ENCODE peak calls at places on chromosomes 7 and 10, in four cellular contexts. One of them, this sample, is unnamed.
A peak's percentile ranks its signal among the peaks of the same experiment; 100 is the strongest.

GRCh38 chr7:131372554-131372953 is 44.9 kb downstream of the MKLN1 start:
- DNase-seq in GM12878: no peak
- DNase-seq in GM23338: peak; percentile 39
- DNase-seq in vagina: no peak
- DNase-seq in this sample: no peak

GRCh38 chr10:50514995-50515394 is 108.8 kb downstream of the SGMS1 start:
- DNase-seq in GM12878: no peak
- DNase-seq in vagina: no peak
- DNase-seq in GM23338: no peak
- DNase-seq in this sample: no peak

GRCh38 chr7:98681496-98681895 is 64.4 kb downstream of the NPTX2 start:
- DNase-seq in vagina: no peak
- DNase-seq in GM23338: no peak
- DNase-seq in GM12878: no peak
- DNase-seq in this sample: no peak

GRCh38 chr7:26369519-26370385 is 78.1 kb downstream of the SNX10 start:
- DNase-seq in GM12878: no peak
- DNase-seq in vagina: no peak
- DNase-seq in GM23338: peak; percentile 70
- DNase-seq in this sample: no peak

GRCh38 chr10:67171970-67172369 is 246.1 kb downstream of the LRRTM3 start:
- DNase-seq in vagina: no peak
- DNase-seq in GM12878: no peak
- DNase-seq in GM23338: no peak
- DNase-seq in this sample: no peak

GRCh38 chr7:130884437-130885417 is 150.7 kb upstream of the KLF14 start:
- DNase-seq in GM12878: no peak
- DNase-seq in vagina: no peak
- DNase-seq in GM23338: no peak
- DNase-seq in this sample: no peak

GRCh38 chr10:113648478-113648877 is 15.4 kb downstream of the NRAP start:
- DNase-seq in GM23338: no peak
- DNase-seq in vagina: no peak
- DNase-seq in GM12878: no peak
- DNase-seq in this sample: no peak

GRCh38 chr10:42988517-42989395 is 88.1 kb upstream of the RET start:
- DNase-seq in GM12878: no peak
- DNase-seq in vagina: no peak
- DNase-seq in GM23338: no peak
- DNase-seq in this sample: peak; percentile 35

GRCh38 chr7:70597071-70597470 is 534.9 kb upstream of the GALNT17 start:
- DNase-seq in vagina: no peak
- DNase-seq in GM12878: no peak
- DNase-seq in GM23338: no peak
- DNase-seq in this sample: no peak

GRCh38 chr10:94199565-94199964 is 163.2 kb downstream of the NOC3L start:
- DNase-seq in GM23338: no peak
- DNase-seq in GM12878: no peak
- DNase-seq in vagina: no peak
- DNase-seq in this sample: no peak

GRCh38 chr10:77291596-77292505 is 345.8 kb downstream of the KCNMA1 start:
- DNase-seq in vagina: no peak
- DNase-seq in GM23338: no peak
- DNase-seq in GM12878: no peak
- DNase-seq in this sample: no peak

GRCh38 chr7:3787717-3788311 is 486.8 kb downstream of the SDK1 start:
- DNase-seq in GM12878: no peak
- DNase-seq in GM23338: no peak
- DNase-seq in vagina: no peak
- DNase-seq in this sample: no peak

GRCh38 chr7:292826-293225 is 2.9 kb downstream of the FOXL3 start:
- DNase-seq in GM12878: no peak
- DNase-seq in vagina: no peak
- DNase-seq in GM23338: no peak
- DNase-seq in this sample: no peak

GRCh38 chr10:99387071-99387470 is 43.4 kb downstream of the GOT1 start:
- DNase-seq in GM12878: no peak
- DNase-seq in vagina: no peak
- DNase-seq in GM23338: no peak
- DNase-seq in this sample: no peak

GRCh38 chr7:48250441-48250951 is 79.2 kb downstream of the ABCA13 start:
- DNase-seq in GM23338: peak; percentile 5
- DNase-seq in GM12878: no peak
- DNase-seq in vagina: no peak
- DNase-seq in this sample: no peak

GRCh38 chr10:31484407-31485135 is 165.6 kb downstream of the ZEB1 start:
- DNase-seq in vagina: no peak
- DNase-seq in GM23338: no peak
- DNase-seq in GM12878: no peak
- DNase-seq in this sample: no peak

GRCh38 chr7:105493928-105494325 is 28.1 kb downstream of the PUS7 start:
- DNase-seq in GM12878: no peak
- DNase-seq in GM23338: no peak
- DNase-seq in vagina: no peak
- DNase-seq in this sample: peak; percentile 54

GRCh38 chr7:144037414-144038096 is 11.2 kb upstream of the OR2A5 start:
- DNase-seq in GM12878: no peak
- DNase-seq in GM23338: no peak
- DNase-seq in vagina: no peak
- DNase-seq in this sample: no peak

GRCh38 chr10:5566606-5567005 is 41.8 kb downstream of the CALML3 start:
- DNase-seq in GM12878: no peak
- DNase-seq in vagina: no peak
- DNase-seq in GM23338: no peak
- DNase-seq in this sample: peak; percentile 31

GRCh38 chr10:47183726-47184084 is 116.3 kb upstream of the GDF10 start:
- DNase-seq in GM23338: no peak
- DNase-seq in GM12878: no peak
- DNase-seq in vagina: no peak
- DNase-seq in this sample: no peak

GRCh38 chr10:33233191-33233590 is 101.3 kb downstream of the NRP1 start:
- DNase-seq in GM12878: no peak
- DNase-seq in vagina: no peak
- DNase-seq in GM23338: no peak
- DNase-seq in this sample: no peak

GRCh38 chr7:150944066-150945042 is 33.8 kb downstream of the KCNH2 start:
- DNase-seq in GM12878: no peak
- DNase-seq in GM23338: no peak
- DNase-seq in vagina: no peak
- DNase-seq in this sample: peak; percentile 44

GRCh38 chr10:91043173-91043910 is 122.5 kb upstream of the ANKRD1 start:
- DNase-seq in GM12878: peak; percentile 3
- DNase-seq in vagina: no peak
- DNase-seq in GM23338: peak; percentile 56
- DNase-seq in this sample: no peak

GRCh38 chr7:113804475-113805130 is 114.2 kb downstream of the PPP1R3A start:
- DNase-seq in vagina: no peak
- DNase-seq in GM12878: no peak
- DNase-seq in GM23338: no peak
- DNase-seq in this sample: no peak

GRCh38 chr10:59175538-59176240 is 754 bp upstream of the PHYHIPL start:
- DNase-seq in GM23338: peak; percentile 27
- DNase-seq in GM12878: no peak
- DNase-seq in vagina: no peak
- DNase-seq in this sample: no peak

GRCh38 chr10:128173383-128173782 is 47.2 kb upstream of the MKI67 start:
- DNase-seq in GM23338: no peak
- DNase-seq in vagina: no peak
- DNase-seq in GM12878: no peak
- DNase-seq in this sample: no peak

GRCh38 chr7:27210441-27211083 is 10.7 kb upstream of the HOXA13 start:
- DNase-seq in GM23338: peak; percentile 92
- DNase-seq in vagina: peak; percentile 64
- DNase-seq in GM12878: no peak
- DNase-seq in this sample: no peak

GRCh38 chr10:122044045-122044661 is 55.2 kb downstream of the TACC2 start:
- DNase-seq in GM12878: no peak
- DNase-seq in GM23338: peak; percentile 43
- DNase-seq in vagina: no peak
- DNase-seq in this sample: no peak

GRCh38 chr10:110460111-110460809 is 37.4 kb upstream of the DUSP5 start:
- DNase-seq in GM12878: no peak
- DNase-seq in vagina: no peak
- DNase-seq in GM23338: no peak
- DNase-seq in this sample: peak; percentile 60

DNA sequence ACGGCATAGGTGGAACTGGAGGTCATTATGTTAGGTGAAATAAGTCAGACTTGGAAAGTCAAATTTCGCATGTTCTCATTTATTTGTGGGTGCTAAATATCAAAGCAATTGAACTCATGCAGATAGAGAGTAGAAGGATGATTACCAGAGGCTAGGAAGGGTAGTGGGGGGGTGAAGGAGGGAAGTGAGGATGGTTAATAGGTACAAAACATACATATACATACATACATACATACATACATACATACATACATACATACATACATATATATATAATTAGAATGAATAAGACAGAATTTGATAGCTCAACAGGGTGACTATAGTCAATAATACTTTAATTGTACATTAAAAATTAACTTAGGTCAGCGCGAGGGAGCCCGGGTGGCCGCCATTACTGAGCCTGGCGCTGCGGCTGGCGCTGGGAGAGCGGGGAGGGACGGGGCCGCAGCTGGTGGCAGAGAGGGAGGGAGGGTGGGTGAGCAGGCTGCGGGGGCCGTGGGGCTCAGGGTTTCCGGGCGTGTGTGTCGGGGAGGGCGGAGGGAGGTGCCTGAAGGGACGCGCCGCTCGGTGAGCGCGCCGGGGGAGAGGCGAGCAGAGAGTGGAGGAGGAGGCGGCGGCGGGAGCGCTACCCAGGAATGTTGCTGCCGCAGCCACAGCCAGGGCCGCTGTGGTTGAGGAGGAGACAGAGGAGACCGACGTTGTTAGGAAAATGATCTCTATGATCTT is 85.8 kb upstream of the EGFR start:
- DNase-seq in GM12878: no peak
- DNase-seq in vagina: no peak
- DNase-seq in GM23338: peak; percentile 81
- DNase-seq in this sample: peak; percentile 42
- TF ChIP-seq POLR2AphosphoS5 in GM12878: no peak
- TF ChIP-seq POLR2AphosphoS5 in vagina: no peak
- TF ChIP-seq POLR2AphosphoS5 in GM23338: peak; percentile 27
- TF ChIP-seq POLR2AphosphoS5 in this sample: no peak

DNA sequence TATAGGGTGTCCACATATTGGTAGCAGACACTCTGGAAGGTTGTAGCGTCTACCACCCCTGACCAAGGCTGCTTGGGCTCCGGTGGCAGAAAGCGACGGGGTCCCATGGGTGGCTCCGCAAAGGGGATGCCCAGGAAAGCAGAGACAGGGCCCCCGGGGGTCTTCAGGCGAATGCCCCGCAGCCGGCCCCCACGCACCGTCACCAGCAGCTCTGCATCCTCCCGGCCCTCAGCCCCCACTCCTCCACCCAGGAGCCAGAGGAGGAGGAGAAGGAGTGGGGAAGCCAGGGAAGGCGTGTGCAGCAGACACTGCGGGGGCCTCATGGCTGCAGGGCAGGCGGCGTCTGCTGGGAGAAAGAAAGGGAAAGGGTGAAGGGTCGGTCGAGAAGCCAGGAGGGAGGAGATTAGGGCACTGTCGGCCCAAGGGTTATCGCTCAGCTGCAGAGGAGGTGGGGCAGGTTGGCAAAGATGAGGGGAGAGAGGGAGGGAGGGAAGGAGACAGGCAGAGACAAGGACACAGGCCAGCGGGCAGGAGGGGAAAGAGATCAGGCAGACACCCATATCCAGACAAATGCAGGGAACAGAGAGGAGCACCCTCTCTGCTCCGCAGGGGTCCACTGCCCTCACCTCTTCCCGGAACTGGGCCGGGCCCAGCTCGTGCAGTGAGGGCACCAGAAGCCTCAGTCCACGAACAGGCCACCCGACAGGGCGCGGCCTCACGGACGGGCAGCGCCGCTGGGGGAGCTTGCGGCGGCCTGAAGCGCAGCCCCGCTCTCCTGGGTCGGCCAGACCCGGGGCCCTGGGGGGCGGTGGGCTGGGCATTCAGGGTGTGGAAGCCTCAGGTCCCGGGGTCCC is 1.6 kb downstream of the ACHE start:
- DNase-seq in GM23338: peak; percentile 34
- DNase-seq in vagina: no peak
- DNase-seq in GM12878: no peak
- DNase-seq in this sample: no peak
- H3K4me1 ChIP-seq in GM23338: peaks cover 8% of the 10 kb centered on the region
- H3K4me1 ChIP-seq in vagina: peaks cover 39% of the 10 kb centered on the region
- H3K4me1 ChIP-seq in GM12878: peaks cover 20% of the 10 kb centered on the region
- H3K4me1 ChIP-seq in this sample: peaks cover 7% of the 10 kb centered on the region

GRCh38 chr10:51706225-51706624 is 6.8 kb upstream of the CSTF2T start:
- DNase-seq in GM23338: no peak
- DNase-seq in vagina: no peak
- DNase-seq in GM12878: no peak
- DNase-seq in this sample: peak; percentile 68
- H3K4me3 ChIP-seq in GM23338: no peak overlapping the region
- H3K4me3 ChIP-seq in vagina: no peak overlapping the region
- H3K4me3 ChIP-seq in GM12878: no peak overlapping the region
- H3K4me3 ChIP-seq in this sample: no peak overlapping the region

GRCh38 chr10:102452672-102453340 is 1.5 kb upstream of the C10orf95 start:
- DNase-seq in vagina: no peak
- DNase-seq in GM23338: no peak
- DNase-seq in GM12878: no peak
- DNase-seq in this sample: no peak

GRCh38 chr10:102450124-102450373 is 1.3 kb downstream of the C10orf95 start:
- DNase-seq in GM23338: no peak
- DNase-seq in GM12878: no peak
- DNase-seq in vagina: no peak
- DNase-seq in this sample: no peak

GRCh38 chr10:102450374-102451104 is 804 bp downstream of the C10orf95 start:
- DNase-seq in GM23338: peak; percentile 89
- DNase-seq in GM12878: peak; percentile 56
- DNase-seq in vagina: no peak
- DNase-seq in this sample: peak; percentile 64

GRCh38 chr10:102449321-102450123 is 1.8 kb downstream of the C10orf95 start:
- DNase-seq in GM12878: peak; percentile 55
- DNase-seq in vagina: no peak
- DNase-seq in GM23338: peak; percentile 92
- DNase-seq in this sample: peak; percentile 83

DNA sequence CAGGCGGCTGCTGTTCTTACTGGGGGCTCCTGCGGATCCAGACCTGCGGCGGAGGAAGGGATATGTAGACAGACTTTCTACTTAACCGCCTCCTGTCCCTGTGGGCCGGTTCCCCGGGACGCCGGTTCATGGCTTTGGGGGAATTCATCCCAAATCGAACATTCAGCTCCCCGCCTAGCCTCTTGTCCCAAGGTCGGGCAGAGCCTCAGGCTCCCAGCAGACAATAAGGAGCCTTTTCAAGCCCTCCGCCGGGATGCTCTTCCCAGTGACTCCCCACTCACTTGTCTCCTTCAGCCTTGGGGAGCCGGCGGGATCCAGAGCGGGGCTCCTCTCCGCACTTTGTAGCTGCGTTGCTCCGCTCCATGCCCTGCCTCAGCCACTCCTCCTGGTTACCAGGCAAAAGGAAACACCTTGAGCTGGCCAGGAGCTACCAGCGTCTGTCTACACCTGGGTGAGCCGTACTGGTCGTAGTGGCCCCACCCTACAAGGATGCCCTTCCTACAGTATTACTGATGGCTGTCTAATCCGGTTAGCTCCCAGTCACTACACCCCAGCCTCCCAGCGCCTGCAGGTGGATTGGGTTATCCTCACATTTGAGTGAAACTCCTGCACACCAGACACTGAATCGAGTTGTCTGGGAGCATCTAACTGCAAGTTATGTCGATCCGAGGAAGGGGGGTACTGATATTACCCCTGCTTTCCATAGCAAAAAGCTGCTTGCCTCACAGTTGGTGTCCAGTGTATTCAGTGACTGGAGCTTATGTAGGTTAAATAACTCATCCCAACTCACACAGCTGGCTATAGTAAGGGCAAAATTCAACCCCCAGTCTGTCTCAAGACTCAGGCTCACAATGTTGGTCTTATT is at the start of gene C10orf95:
- DNase-seq in GM12878: no peak
- DNase-seq in GM23338: peak; percentile 52
- DNase-seq in vagina: no peak
- DNase-seq in this sample: no peak
- TF ChIP-seq POLR2AphosphoS5 in GM12878: no peak
- TF ChIP-seq POLR2AphosphoS5 in GM23338: no peak
- TF ChIP-seq POLR2AphosphoS5 in vagina: no peak
- TF ChIP-seq POLR2AphosphoS5 in this sample: no peak